ENCODE peak calls at places on chromosomes 16 and 17, in ten cellular contexts. I, R, L, E, Q, M, D, H, C and G are unnamed samples.

GRCh38 chr17:19410875-19411291 is at the start of gene RNF112:
- DNase-seq in M (peak; percentile 79), R (no peak), H (no peak), D (no peak), C (peak; percentile 59), E (no peak), L (no peak), Q (peak; percentile 66), I (no peak), G (no peak)

GRCh38 chr16:12729448-12729847 is 74.2 kb downstream of the CPPED1 start:
- DNase-seq in I (no peak), R (no peak), E (no peak), Q (peak; percentile 44), C (no peak), M (no peak), L (no peak), D (no peak), H (no peak), G (no peak)

GRCh38 chr17:1203111-1203966 is 23.6 kb upstream of the ABR start:
- DNase-seq in I (peak; percentile 87), L (peak; percentile 41), M (no peak), E (peak; percentile 24), D (peak; percentile 82), C (no peak), Q (peak; percentile 53), R (no peak), H (peak; percentile 49), G (peak; percentile 90)

GRCh38 chr17:50627782-50628601 is 6.7 kb upstream of the ABCC3 start:
- DNase-seq in C (no peak), M (peak; percentile 40), H (no peak), L (no peak), I (no peak), D (peak; percentile 50), R (no peak), E (peak; percentile 28), Q (no peak), G (peak; percentile 78)

GRCh38 chr17:37207103-37207502 is 168.7 kb upstream of the C17orf78 start:
- DNase-seq in I (no peak), E (no peak), Q (no peak), L (no peak), M (no peak), D (no peak), R (no peak), H (no peak), C (no peak), G (no peak)

GRCh38 chr17:17900615-17901520 is 64.1 kb upstream of the SREBF1 start:
- DNase-seq in M (no peak), E (no peak), D (no peak), L (no peak), I (peak; percentile 83), R (no peak), Q (peak; percentile 98), H (peak; percentile 63), C (peak; percentile 43), G (peak; percentile 92)

GRCh38 chr16:9053006-9053601 is 38.3 kb upstream of the HAPSTR1 start:
- DNase-seq in R (no peak), E (no peak), C (peak; percentile 5), Q (peak; percentile 73), D (peak; percentile 78), M (peak; percentile 92), L (peak; percentile 11), I (peak; percentile 64), H (peak; percentile 29), G (no peak)

GRCh38 chr16:27745348-27745747 is 195.4 kb downstream of the KATNIP start:
- DNase-seq in C (no peak), M (no peak), D (no peak), H (no peak), R (no peak), E (no peak), L (no peak), I (peak; percentile 14), Q (peak; percentile 16), G (peak; percentile 18)

GRCh38 chr16:74837056-74837455 is 62.4 kb upstream of the FA2H start:
- DNase-seq in L (no peak), M (no peak), Q (no peak), I (no peak), E (peak; percentile 61), H (no peak), D (no peak), R (no peak), C (no peak), G (no peak)

GRCh38 chr16:2337431-2338296 is 2.9 kb downstream of the ABCA3 start:
- DNase-seq in M (no peak), Q (no peak), L (no peak), C (no peak), R (peak; percentile 48), D (no peak), E (peak; percentile 25), I (no peak), H (no peak), G (no peak)

GRCh38 chr16:1159973-1160772 is 7.3 kb downstream of the CACNA1H start:
- DNase-seq in D (peak; percentile 93), I (no peak), Q (no peak), H (peak; percentile 70), R (no peak), C (peak; percentile 20), E (no peak), M (no peak), L (no peak), G (peak; percentile 90)

GRCh38 chr17:9645858-9646555 is 690 bp downstream of the USP43 start:
- DNase-seq in I (peak; percentile 56), L (peak; percentile 8), R (no peak), D (peak; percentile 69), C (no peak), E (peak; percentile 31), M (no peak), H (peak; percentile 79), Q (no peak), G (peak; percentile 81)

GRCh38 chr16:87074635-87075318 is 242.4 kb downstream of the C16orf95 start:
- DNase-seq in H (no peak), Q (no peak), C (no peak), E (peak; percentile 77), L (no peak), I (no peak), R (no peak), M (no peak), D (no peak), G (no peak)

GRCh38 chr17:559699-560378 is 154.8 kb downstream of the VPS53 start:
- DNase-seq in D (no peak), Q (peak; percentile 88), C (no peak), L (no peak), E (no peak), I (no peak), R (no peak), M (no peak), H (no peak), G (no peak)

GRCh38 chr16:28925386-28926228 is 569 bp upstream of the RABEP2 start:
- DNase-seq in Q (peak; percentile 84), H (peak; percentile 67), I (peak; percentile 67), R (peak; percentile 43), M (no peak), C (peak; percentile 66), D (peak; percentile 80), L (peak; percentile 87), E (peak; percentile 73), G (peak; percentile 95)

GRCh38 chr17:17989081-17989480 is 16.4 kb downstream of the DRC3 start:
- DNase-seq in M (no peak), I (no peak), E (no peak), L (no peak), R (no peak), Q (no peak), C (no peak), H (no peak), D (no peak), G (no peak)

GRCh38 chr16:84406006-84406963 is 37.9 kb downstream of the ATP2C2 start:
- DNase-seq in M (no peak), I (no peak), D (no peak), H (no peak), R (no peak), Q (no peak), L (no peak), C (peak; percentile 82), E (no peak), G (no peak)

GRCh38 chr16:81866820-81867440 is 87.8 kb downstream of the PLCG2 start:
- DNase-seq in H (peak; percentile 15), Q (no peak), I (no peak), C (peak; percentile 7), E (no peak), R (no peak), D (no peak), L (no peak), M (no peak), G (peak; percentile 84)

GRCh38 chr17:50310455-50311111 is 35.3 kb upstream of the XYLT2 start:
- DNase-seq in L (no peak), M (no peak), C (no peak), D (no peak), E (no peak), Q (no peak), R (no peak), I (no peak), H (no peak), G (no peak)

GRCh38 chr16:30903002-30903401 is 6.6 kb downstream of the CTF1 start:
- DNase-seq in C (no peak), M (no peak), R (no peak), Q (no peak), H (no peak), E (no peak), L (peak; percentile 23), D (no peak), I (no peak), G (no peak)

GRCh38 chr16:28863929-28864886 is 565 bp downstream of the SH2B1 start:
- DNase-seq in D (peak; percentile 35), Q (peak; percentile 64), L (peak; percentile 24), E (no peak), C (no peak), M (no peak), R (no peak), H (no peak), I (no peak), G (no peak)

GRCh38 chr16:88891083-88891482 is 24.6 kb upstream of the PABPN1L start:
- DNase-seq in C (no peak), D (no peak), H (no peak), L (no peak), R (no peak), Q (no peak), I (no peak), E (no peak), M (no peak), G (no peak)

GRCh38 chr17:76136276-76137025 is 4.6 kb downstream of the FOXJ1 start:
- DNase-seq in R (no peak), I (no peak), Q (no peak), E (no peak), D (no peak), H (no peak), L (no peak), C (no peak), M (no peak), G (no peak)

GRCh38 chr17:15928286-15928785 is 16.6 kb upstream of the ADORA2B start:
- DNase-seq in R (no peak), H (no peak), I (no peak), M (no peak), D (no peak), L (no peak), C (no peak), E (no peak), Q (peak; percentile 52), G (peak; percentile 43)

GRCh38 chr17:8894673-8895578 is 27.5 kb upstream of the PIK3R6 start:
- DNase-seq in C (peak; percentile 14), E (peak; percentile 45), I (peak; percentile 93), M (peak; percentile 55), D (peak; percentile 63), L (peak; percentile 66), R (no peak), Q (peak; percentile 76), H (peak; percentile 66), G (no peak)

GRCh38 chr17:43839670-43840101 is 6.7 kb upstream of the MPP3 start:
- DNase-seq in I (peak; percentile 72), H (peak; percentile 70), M (no peak), L (no peak), C (no peak), R (peak; percentile 64), D (no peak), Q (no peak), E (peak; percentile 98), G (no peak)

GRCh38 chr16:13120557-13120956 is 219.2 kb downstream of the SHISA9 start:
- DNase-seq in I (no peak), R (no peak), C (no peak), E (no peak), M (no peak), D (no peak), L (no peak), Q (no peak), H (no peak), G (no peak)